ENCODE peak calls at places on chromosomes 6 and 20, in six cellular contexts. One of them, this sample, is unnamed.

GRCh38 chr6:96186094-96186493 is 170.3 kb downstream of the FUT9 start:
- DNase-seq in CD8-positive, alpha-beta memory T cell: no peak
- DNase-seq in NCI-H2081: no peak
- DNase-seq in activated T-helper 1 cell treated with anti-CD3 and anti-CD28 coated beads, Interleukin-12 subunit alpha, Interleukin-12 subunit beta, Interleukin-2, Interleukin-4 antibody, amounts not matched to agents 30 ng/mL and 10 ng/mL and 1 ng/mL, durations not matched to agents 14 hours and 24 hours and 36 hours: no peak
- DNase-seq in brain microvascular endothelial cell: no peak
- DNase-seq in fibroblast of the conjunctiva: no peak
- DNase-seq in this sample: no peak

GRCh38 chr20:63740501-63741353 is 1.2 kb downstream of the SLC2A4RG start:
- DNase-seq in CD8-positive, alpha-beta memory T cell: peak
- DNase-seq in NCI-H2081: peak
- DNase-seq in activated T-helper 1 cell treated with anti-CD3 and anti-CD28 coated beads, Interleukin-12 subunit alpha, Interleukin-12 subunit beta, Interleukin-2, Interleukin-4 antibody, amounts not matched to agents 30 ng/mL and 10 ng/mL and 1 ng/mL, durations not matched to agents 14 hours and 24 hours and 36 hours: no peak
- DNase-seq in brain microvascular endothelial cell: peak
- DNase-seq in fibroblast of the conjunctiva: peak
- DNase-seq in this sample: peak

GRCh38 chr6:28137458-28138020 is 4.1 kb upstream of the ZKSCAN8 start:
- DNase-seq in CD8-positive, alpha-beta memory T cell: peak
- DNase-seq in NCI-H2081: no peak
- DNase-seq in activated T-helper 1 cell treated with anti-CD3 and anti-CD28 coated beads, Interleukin-12 subunit alpha, Interleukin-12 subunit beta, Interleukin-2, Interleukin-4 antibody, amounts not matched to agents 30 ng/mL and 10 ng/mL and 1 ng/mL, durations not matched to agents 14 hours and 24 hours and 36 hours: peak
- DNase-seq in brain microvascular endothelial cell: no peak
- DNase-seq in fibroblast of the conjunctiva: no peak
- DNase-seq in this sample: peak

GRCh38 chr6:108222064-108222463 is 38.8 kb downstream of the SNX3 start:
- DNase-seq in CD8-positive, alpha-beta memory T cell: no peak
- DNase-seq in NCI-H2081: no peak
- DNase-seq in activated T-helper 1 cell treated with anti-CD3 and anti-CD28 coated beads, Interleukin-12 subunit alpha, Interleukin-12 subunit beta, Interleukin-2, Interleukin-4 antibody, amounts not matched to agents 30 ng/mL and 10 ng/mL and 1 ng/mL, durations not matched to agents 14 hours and 24 hours and 36 hours: no peak
- DNase-seq in brain microvascular endothelial cell: no peak
- DNase-seq in fibroblast of the conjunctiva: no peak
- DNase-seq in this sample: no peak

GRCh38 chr6:136784910-136785746 is 7.1 kb downstream of the MAP3K5 start:
- DNase-seq in CD8-positive, alpha-beta memory T cell: peak
- DNase-seq in NCI-H2081: no peak
- DNase-seq in activated T-helper 1 cell treated with anti-CD3 and anti-CD28 coated beads, Interleukin-12 subunit alpha, Interleukin-12 subunit beta, Interleukin-2, Interleukin-4 antibody, amounts not matched to agents 30 ng/mL and 10 ng/mL and 1 ng/mL, durations not matched to agents 14 hours and 24 hours and 36 hours: no peak
- DNase-seq in brain microvascular endothelial cell: no peak
- DNase-seq in fibroblast of the conjunctiva: no peak
- DNase-seq in this sample: peak

GRCh38 chr6:166775180-166775922 is 148.3 kb upstream of the RPS6KA2 start:
- DNase-seq in CD8-positive, alpha-beta memory T cell: peak
- DNase-seq in NCI-H2081: peak
- DNase-seq in activated T-helper 1 cell treated with anti-CD3 and anti-CD28 coated beads, Interleukin-12 subunit alpha, Interleukin-12 subunit beta, Interleukin-2, Interleukin-4 antibody, amounts not matched to agents 30 ng/mL and 10 ng/mL and 1 ng/mL, durations not matched to agents 14 hours and 24 hours and 36 hours: peak
- DNase-seq in brain microvascular endothelial cell: peak
- DNase-seq in fibroblast of the conjunctiva: peak
- DNase-seq in this sample: peak

GRCh38 chr6:51292659-51293058 is 474.0 kb downstream of the TFAP2B start:
- DNase-seq in CD8-positive, alpha-beta memory T cell: no peak
- DNase-seq in NCI-H2081: no peak
- DNase-seq in activated T-helper 1 cell treated with anti-CD3 and anti-CD28 coated beads, Interleukin-12 subunit alpha, Interleukin-12 subunit beta, Interleukin-2, Interleukin-4 antibody, amounts not matched to agents 30 ng/mL and 10 ng/mL and 1 ng/mL, durations not matched to agents 14 hours and 24 hours and 36 hours: no peak
- DNase-seq in brain microvascular endothelial cell: peak
- DNase-seq in fibroblast of the conjunctiva: no peak
- DNase-seq in this sample: no peak

GRCh38 chr20:25259358-25259757 is 11.5 kb downstream of the PYGB start:
- DNase-seq in CD8-positive, alpha-beta memory T cell: no peak
- DNase-seq in NCI-H2081: no peak
- DNase-seq in activated T-helper 1 cell treated with anti-CD3 and anti-CD28 coated beads, Interleukin-12 subunit alpha, Interleukin-12 subunit beta, Interleukin-2, Interleukin-4 antibody, amounts not matched to agents 30 ng/mL and 10 ng/mL and 1 ng/mL, durations not matched to agents 14 hours and 24 hours and 36 hours: no peak
- DNase-seq in brain microvascular endothelial cell: no peak
- DNase-seq in fibroblast of the conjunctiva: no peak
- DNase-seq in this sample: no peak

GRCh38 chr6:22521035-22521434 is 48.3 kb upstream of the HDGFL1 start:
- DNase-seq in CD8-positive, alpha-beta memory T cell: no peak
- DNase-seq in NCI-H2081: no peak
- DNase-seq in activated T-helper 1 cell treated with anti-CD3 and anti-CD28 coated beads, Interleukin-12 subunit alpha, Interleukin-12 subunit beta, Interleukin-2, Interleukin-4 antibody, amounts not matched to agents 30 ng/mL and 10 ng/mL and 1 ng/mL, durations not matched to agents 14 hours and 24 hours and 36 hours: no peak
- DNase-seq in brain microvascular endothelial cell: no peak
- DNase-seq in fibroblast of the conjunctiva: no peak
- DNase-seq in this sample: no peak

GRCh38 chr6:107786709-107787588 is 37.2 kb downstream of the SCML4 start:
- DNase-seq in CD8-positive, alpha-beta memory T cell: peak
- DNase-seq in NCI-H2081: no peak
- DNase-seq in activated T-helper 1 cell treated with anti-CD3 and anti-CD28 coated beads, Interleukin-12 subunit alpha, Interleukin-12 subunit beta, Interleukin-2, Interleukin-4 antibody, amounts not matched to agents 30 ng/mL and 10 ng/mL and 1 ng/mL, durations not matched to agents 14 hours and 24 hours and 36 hours: peak
- DNase-seq in brain microvascular endothelial cell: no peak
- DNase-seq in fibroblast of the conjunctiva: no peak
- DNase-seq in this sample: no peak

GRCh38 chr20:20731000-20731944 is 18.8 kb upstream of the RALGAPA2 start:
- DNase-seq in CD8-positive, alpha-beta memory T cell: no peak
- DNase-seq in NCI-H2081: no peak
- DNase-seq in activated T-helper 1 cell treated with anti-CD3 and anti-CD28 coated beads, Interleukin-12 subunit alpha, Interleukin-12 subunit beta, Interleukin-2, Interleukin-4 antibody, amounts not matched to agents 30 ng/mL and 10 ng/mL and 1 ng/mL, durations not matched to agents 14 hours and 24 hours and 36 hours: no peak
- DNase-seq in brain microvascular endothelial cell: peak
- DNase-seq in fibroblast of the conjunctiva: no peak
- DNase-seq in this sample: no peak

GRCh38 chr20:61757678-61758555 is 307.8 kb downstream of the TAF4 start:
- DNase-seq in CD8-positive, alpha-beta memory T cell: no peak
- DNase-seq in NCI-H2081: no peak
- DNase-seq in activated T-helper 1 cell treated with anti-CD3 and anti-CD28 coated beads, Interleukin-12 subunit alpha, Interleukin-12 subunit beta, Interleukin-2, Interleukin-4 antibody, amounts not matched to agents 30 ng/mL and 10 ng/mL and 1 ng/mL, durations not matched to agents 14 hours and 24 hours and 36 hours: no peak
- DNase-seq in brain microvascular endothelial cell: no peak
- DNase-seq in fibroblast of the conjunctiva: no peak
- DNase-seq in this sample: no peak

GRCh38 chr20:7926767-7927166 is 13.5 kb downstream of the HAO1 start:
- DNase-seq in CD8-positive, alpha-beta memory T cell: no peak
- DNase-seq in NCI-H2081: peak
- DNase-seq in activated T-helper 1 cell treated with anti-CD3 and anti-CD28 coated beads, Interleukin-12 subunit alpha, Interleukin-12 subunit beta, Interleukin-2, Interleukin-4 antibody, amounts not matched to agents 30 ng/mL and 10 ng/mL and 1 ng/mL, durations not matched to agents 14 hours and 24 hours and 36 hours: no peak
- DNase-seq in brain microvascular endothelial cell: peak
- DNase-seq in fibroblast of the conjunctiva: peak
- DNase-seq in this sample: no peak

GRCh38 chr6:44712353-44713147 is 325.0 kb downstream of the CDC5L start:
- DNase-seq in CD8-positive, alpha-beta memory T cell: no peak
- DNase-seq in NCI-H2081: no peak
- DNase-seq in activated T-helper 1 cell treated with anti-CD3 and anti-CD28 coated beads, Interleukin-12 subunit alpha, Interleukin-12 subunit beta, Interleukin-2, Interleukin-4 antibody, amounts not matched to agents 30 ng/mL and 10 ng/mL and 1 ng/mL, durations not matched to agents 14 hours and 24 hours and 36 hours: no peak
- DNase-seq in brain microvascular endothelial cell: no peak
- DNase-seq in fibroblast of the conjunctiva: no peak
- DNase-seq in this sample: no peak

GRCh38 chr6:14273196-14273595 is 155.6 kb downstream of the CD83 start:
- DNase-seq in CD8-positive, alpha-beta memory T cell: no peak
- DNase-seq in NCI-H2081: no peak
- DNase-seq in activated T-helper 1 cell treated with anti-CD3 and anti-CD28 coated beads, Interleukin-12 subunit alpha, Interleukin-12 subunit beta, Interleukin-2, Interleukin-4 antibody, amounts not matched to agents 30 ng/mL and 10 ng/mL and 1 ng/mL, durations not matched to agents 14 hours and 24 hours and 36 hours: no peak
- DNase-seq in brain microvascular endothelial cell: no peak
- DNase-seq in fibroblast of the conjunctiva: no peak
- DNase-seq in this sample: no peak

GRCh38 chr20:9119776-9120175 is 50.9 kb downstream of the PLCB4 start:
- DNase-seq in CD8-positive, alpha-beta memory T cell: no peak
- DNase-seq in NCI-H2081: peak
- DNase-seq in activated T-helper 1 cell treated with anti-CD3 and anti-CD28 coated beads, Interleukin-12 subunit alpha, Interleukin-12 subunit beta, Interleukin-2, Interleukin-4 antibody, amounts not matched to agents 30 ng/mL and 10 ng/mL and 1 ng/mL, durations not matched to agents 14 hours and 24 hours and 36 hours: no peak
- DNase-seq in brain microvascular endothelial cell: no peak
- DNase-seq in fibroblast of the conjunctiva: no peak
- DNase-seq in this sample: no peak

GRCh38 chr20:24768977-24769675 is 179.9 kb upstream of the CST7 start:
- DNase-seq in CD8-positive, alpha-beta memory T cell: no peak
- DNase-seq in NCI-H2081: no peak
- DNase-seq in activated T-helper 1 cell treated with anti-CD3 and anti-CD28 coated beads, Interleukin-12 subunit alpha, Interleukin-12 subunit beta, Interleukin-2, Interleukin-4 antibody, amounts not matched to agents 30 ng/mL and 10 ng/mL and 1 ng/mL, durations not matched to agents 14 hours and 24 hours and 36 hours: no peak
- DNase-seq in brain microvascular endothelial cell: no peak
- DNase-seq in fibroblast of the conjunctiva: no peak
- DNase-seq in this sample: no peak

GRCh38 chr20:13665709-13666108 is 27.0 kb upstream of the TASP1 start:
- DNase-seq in CD8-positive, alpha-beta memory T cell: no peak
- DNase-seq in NCI-H2081: no peak
- DNase-seq in activated T-helper 1 cell treated with anti-CD3 and anti-CD28 coated beads, Interleukin-12 subunit alpha, Interleukin-12 subunit beta, Interleukin-2, Interleukin-4 antibody, amounts not matched to agents 30 ng/mL and 10 ng/mL and 1 ng/mL, durations not matched to agents 14 hours and 24 hours and 36 hours: no peak
- DNase-seq in brain microvascular endothelial cell: no peak
- DNase-seq in fibroblast of the conjunctiva: no peak
- DNase-seq in this sample: no peak

GRCh38 chr6:127484207-127484858 is 25.1 kb upstream of the KIAA0408 start:
- DNase-seq in CD8-positive, alpha-beta memory T cell: peak
- DNase-seq in NCI-H2081: no peak
- DNase-seq in activated T-helper 1 cell treated with anti-CD3 and anti-CD28 coated beads, Interleukin-12 subunit alpha, Interleukin-12 subunit beta, Interleukin-2, Interleukin-4 antibody, amounts not matched to agents 30 ng/mL and 10 ng/mL and 1 ng/mL, durations not matched to agents 14 hours and 24 hours and 36 hours: peak
- DNase-seq in brain microvascular endothelial cell: peak
- DNase-seq in fibroblast of the conjunctiva: no peak
- DNase-seq in this sample: no peak

GRCh38 chr20:25360631-25361286 is 29.9 kb downstream of the ABHD12 start:
- DNase-seq in CD8-positive, alpha-beta memory T cell: no peak
- DNase-seq in NCI-H2081: no peak
- DNase-seq in activated T-helper 1 cell treated with anti-CD3 and anti-CD28 coated beads, Interleukin-12 subunit alpha, Interleukin-12 subunit beta, Interleukin-2, Interleukin-4 antibody, amounts not matched to agents 30 ng/mL and 10 ng/mL and 1 ng/mL, durations not matched to agents 14 hours and 24 hours and 36 hours: no peak
- DNase-seq in brain microvascular endothelial cell: peak
- DNase-seq in fibroblast of the conjunctiva: no peak
- DNase-seq in this sample: peak

GRCh38 chr6:120077489-120077888 is 727.9 kb upstream of the MAN1A1 start:
- DNase-seq in CD8-positive, alpha-beta memory T cell: no peak
- DNase-seq in NCI-H2081: no peak
- DNase-seq in activated T-helper 1 cell treated with anti-CD3 and anti-CD28 coated beads, Interleukin-12 subunit alpha, Interleukin-12 subunit beta, Interleukin-2, Interleukin-4 antibody, amounts not matched to agents 30 ng/mL and 10 ng/mL and 1 ng/mL, durations not matched to agents 14 hours and 24 hours and 36 hours: no peak
- DNase-seq in brain microvascular endothelial cell: no peak
- DNase-seq in fibroblast of the conjunctiva: peak
- DNase-seq in this sample: no peak

GRCh38 chr20:24785141-24785924 is 163.7 kb upstream of the CST7 start:
- DNase-seq in CD8-positive, alpha-beta memory T cell: no peak
- DNase-seq in NCI-H2081: no peak
- DNase-seq in activated T-helper 1 cell treated with anti-CD3 and anti-CD28 coated beads, Interleukin-12 subunit alpha, Interleukin-12 subunit beta, Interleukin-2, Interleukin-4 antibody, amounts not matched to agents 30 ng/mL and 10 ng/mL and 1 ng/mL, durations not matched to agents 14 hours and 24 hours and 36 hours: no peak
- DNase-seq in brain microvascular endothelial cell: no peak
- DNase-seq in fibroblast of the conjunctiva: no peak
- DNase-seq in this sample: no peak

GRCh38 chr6:5215181-5215580 is 45.6 kb downstream of the LYRM4 start:
- DNase-seq in CD8-positive, alpha-beta memory T cell: no peak
- DNase-seq in NCI-H2081: no peak
- DNase-seq in activated T-helper 1 cell treated with anti-CD3 and anti-CD28 coated beads, Interleukin-12 subunit alpha, Interleukin-12 subunit beta, Interleukin-2, Interleukin-4 antibody, amounts not matched to agents 30 ng/mL and 10 ng/mL and 1 ng/mL, durations not matched to agents 14 hours and 24 hours and 36 hours: no peak
- DNase-seq in brain microvascular endothelial cell: no peak
- DNase-seq in fibroblast of the conjunctiva: no peak
- DNase-seq in this sample: no peak

GRCh38 chr20:59255256-59255655 is 45.2 kb upstream of the EDN3 start:
- DNase-seq in CD8-positive, alpha-beta memory T cell: no peak
- DNase-seq in NCI-H2081: no peak
- DNase-seq in activated T-helper 1 cell treated with anti-CD3 and anti-CD28 coated beads, Interleukin-12 subunit alpha, Interleukin-12 subunit beta, Interleukin-2, Interleukin-4 antibody, amounts not matched to agents 30 ng/mL and 10 ng/mL and 1 ng/mL, durations not matched to agents 14 hours and 24 hours and 36 hours: no peak
- DNase-seq in brain microvascular endothelial cell: no peak
- DNase-seq in fibroblast of the conjunctiva: no peak
- DNase-seq in this sample: no peak

GRCh38 chr6:108966855-108967755 is 118.9 kb downstream of the ARMC2 start:
- DNase-seq in CD8-positive, alpha-beta memory T cell: no peak
- DNase-seq in NCI-H2081: no peak
- DNase-seq in activated T-helper 1 cell treated with anti-CD3 and anti-CD28 coated beads, Interleukin-12 subunit alpha, Interleukin-12 subunit beta, Interleukin-2, Interleukin-4 antibody, amounts not matched to agents 30 ng/mL and 10 ng/mL and 1 ng/mL, durations not matched to agents 14 hours and 24 hours and 36 hours: no peak
- DNase-seq in brain microvascular endothelial cell: peak
- DNase-seq in fibroblast of the conjunctiva: no peak
- DNase-seq in this sample: peak

GRCh38 chr6:105748737-105749161 is 337.4 kb upstream of the PRDM1 start:
- DNase-seq in CD8-positive, alpha-beta memory T cell: no peak
- DNase-seq in NCI-H2081: no peak
- DNase-seq in activated T-helper 1 cell treated with anti-CD3 and anti-CD28 coated beads, Interleukin-12 subunit alpha, Interleukin-12 subunit beta, Interleukin-2, Interleukin-4 antibody, amounts not matched to agents 30 ng/mL and 10 ng/mL and 1 ng/mL, durations not matched to agents 14 hours and 24 hours and 36 hours: no peak
- DNase-seq in brain microvascular endothelial cell: peak
- DNase-seq in fibroblast of the conjunctiva: no peak
- DNase-seq in this sample: peak

GRCh38 chr6:135851442-135852271 is at the start of gene PDE7B:
- DNase-seq in CD8-positive, alpha-beta memory T cell: peak
- DNase-seq in NCI-H2081: no peak
- DNase-seq in activated T-helper 1 cell treated with anti-CD3 and anti-CD28 coated beads, Interleukin-12 subunit alpha, Interleukin-12 subunit beta, Interleukin-2, Interleukin-4 antibody, amounts not matched to agents 30 ng/mL and 10 ng/mL and 1 ng/mL, durations not matched to agents 14 hours and 24 hours and 36 hours: peak
- DNase-seq in brain microvascular endothelial cell: peak
- DNase-seq in fibroblast of the conjunctiva: peak
- DNase-seq in this sample: peak

GRCh38 chr6:27133281-27134227 is 113.9 kb upstream of the PRSS16 start:
- DNase-seq in CD8-positive, alpha-beta memory T cell: peak
- DNase-seq in NCI-H2081: peak
- DNase-seq in activated T-helper 1 cell treated with anti-CD3 and anti-CD28 coated beads, Interleukin-12 subunit alpha, Interleukin-12 subunit beta, Interleukin-2, Interleukin-4 antibody, amounts not matched to agents 30 ng/mL and 10 ng/mL and 1 ng/mL, durations not matched to agents 14 hours and 24 hours and 36 hours: peak
- DNase-seq in brain microvascular endothelial cell: peak
- DNase-seq in fibroblast of the conjunctiva: no peak
- DNase-seq in this sample: peak

GRCh38 chr20:17664025-17664638 is 17.9 kb downstream of the RRBP1 start:
- DNase-seq in CD8-positive, alpha-beta memory T cell: no peak
- DNase-seq in NCI-H2081: no peak
- DNase-seq in activated T-helper 1 cell treated with anti-CD3 and anti-CD28 coated beads, Interleukin-12 subunit alpha, Interleukin-12 subunit beta, Interleukin-2, Interleukin-4 antibody, amounts not matched to agents 30 ng/mL and 10 ng/mL and 1 ng/mL, durations not matched to agents 14 hours and 24 hours and 36 hours: no peak
- DNase-seq in brain microvascular endothelial cell: no peak
- DNase-seq in fibroblast of the conjunctiva: no peak
- DNase-seq in this sample: no peak

GRCh38 chr6:64330694-64331309 is 695.2 kb downstream of the PHF3 start:
- DNase-seq in CD8-positive, alpha-beta memory T cell: no peak
- DNase-seq in NCI-H2081: peak
- DNase-seq in activated T-helper 1 cell treated with anti-CD3 and anti-CD28 coated beads, Interleukin-12 subunit alpha, Interleukin-12 subunit beta, Interleukin-2, Interleukin-4 antibody, amounts not matched to agents 30 ng/mL and 10 ng/mL and 1 ng/mL, durations not matched to agents 14 hours and 24 hours and 36 hours: no peak
- DNase-seq in brain microvascular endothelial cell: peak
- DNase-seq in fibroblast of the conjunctiva: peak
- DNase-seq in this sample: peak

GRCh38 chr6:45226081-45226480 is 102.0 kb upstream of the RUNX2 start:
- DNase-seq in CD8-positive, alpha-beta memory T cell: no peak
- DNase-seq in NCI-H2081: no peak
- DNase-seq in activated T-helper 1 cell treated with anti-CD3 and anti-CD28 coated beads, Interleukin-12 subunit alpha, Interleukin-12 subunit beta, Interleukin-2, Interleukin-4 antibody, amounts not matched to agents 30 ng/mL and 10 ng/mL and 1 ng/mL, durations not matched to agents 14 hours and 24 hours and 36 hours: no peak
- DNase-seq in brain microvascular endothelial cell: no peak
- DNase-seq in fibroblast of the conjunctiva: no peak
- DNase-seq in this sample: no peak

GRCh38 chr6:110039364-110039995 is 61.4 kb downstream of the GPR6 start:
- DNase-seq in CD8-positive, alpha-beta memory T cell: peak
- DNase-seq in NCI-H2081: peak
- DNase-seq in activated T-helper 1 cell treated with anti-CD3 and anti-CD28 coated beads, Interleukin-12 subunit alpha, Interleukin-12 subunit beta, Interleukin-2, Interleukin-4 antibody, amounts not matched to agents 30 ng/mL and 10 ng/mL and 1 ng/mL, durations not matched to agents 14 hours and 24 hours and 36 hours: peak
- DNase-seq in brain microvascular endothelial cell: peak
- DNase-seq in fibroblast of the conjunctiva: peak
- DNase-seq in this sample: peak

GRCh38 chr6:6542357-6542756 is 46.2 kb upstream of the LY86 start:
- DNase-seq in CD8-positive, alpha-beta memory T cell: no peak
- DNase-seq in NCI-H2081: no peak
- DNase-seq in activated T-helper 1 cell treated with anti-CD3 and anti-CD28 coated beads, Interleukin-12 subunit alpha, Interleukin-12 subunit beta, Interleukin-2, Interleukin-4 antibody, amounts not matched to agents 30 ng/mL and 10 ng/mL and 1 ng/mL, durations not matched to agents 14 hours and 24 hours and 36 hours: no peak
- DNase-seq in brain microvascular endothelial cell: no peak
- DNase-seq in fibroblast of the conjunctiva: no peak
- DNase-seq in this sample: no peak

GRCh38 chr20:52047811-52048302 is 143.7 kb downstream of the ZFP64 start:
- DNase-seq in CD8-positive, alpha-beta memory T cell: peak
- DNase-seq in NCI-H2081: no peak
- DNase-seq in activated T-helper 1 cell treated with anti-CD3 and anti-CD28 coated beads, Interleukin-12 subunit alpha, Interleukin-12 subunit beta, Interleukin-2, Interleukin-4 antibody, amounts not matched to agents 30 ng/mL and 10 ng/mL and 1 ng/mL, durations not matched to agents 14 hours and 24 hours and 36 hours: peak
- DNase-seq in brain microvascular endothelial cell: peak
- DNase-seq in fibroblast of the conjunctiva: no peak
- DNase-seq in this sample: no peak

GRCh38 chr6:129860901-129861665 is at the start of gene TMEM244:
- DNase-seq in CD8-positive, alpha-beta memory T cell: peak
- DNase-seq in NCI-H2081: peak
- DNase-seq in activated T-helper 1 cell treated with anti-CD3 and anti-CD28 coated beads, Interleukin-12 subunit alpha, Interleukin-12 subunit beta, Interleukin-2, Interleukin-4 antibody, amounts not matched to agents 30 ng/mL and 10 ng/mL and 1 ng/mL, durations not matched to agents 14 hours and 24 hours and 36 hours: no peak
- DNase-seq in brain microvascular endothelial cell: peak
- DNase-seq in fibroblast of the conjunctiva: peak
- DNase-seq in this sample: no peak

GRCh38 chr20:63325554-63326313 is 32.7 kb downstream of the COL20A1 start:
- DNase-seq in CD8-positive, alpha-beta memory T cell: no peak
- DNase-seq in NCI-H2081: no peak
- DNase-seq in activated T-helper 1 cell treated with anti-CD3 and anti-CD28 coated beads, Interleukin-12 subunit alpha, Interleukin-12 subunit beta, Interleukin-2, Interleukin-4 antibody, amounts not matched to agents 30 ng/mL and 10 ng/mL and 1 ng/mL, durations not matched to agents 14 hours and 24 hours and 36 hours: no peak
- DNase-seq in brain microvascular endothelial cell: no peak
- DNase-seq in fibroblast of the conjunctiva: no peak
- DNase-seq in this sample: no peak

GRCh38 chr6:14441371-14441781 is 323.8 kb downstream of the CD83 start:
- DNase-seq in CD8-positive, alpha-beta memory T cell: no peak
- DNase-seq in NCI-H2081: peak
- DNase-seq in activated T-helper 1 cell treated with anti-CD3 and anti-CD28 coated beads, Interleukin-12 subunit alpha, Interleukin-12 subunit beta, Interleukin-2, Interleukin-4 antibody, amounts not matched to agents 30 ng/mL and 10 ng/mL and 1 ng/mL, durations not matched to agents 14 hours and 24 hours and 36 hours: no peak
- DNase-seq in brain microvascular endothelial cell: no peak
- DNase-seq in fibroblast of the conjunctiva: peak
- DNase-seq in this sample: no peak